ENCODE peak calls at places on chromosomes 6 and 20, in nine cellular contexts. V is endothelial cell of umbilical vein, N is progenitor cell of endocrine pancreas, J is cardiac fibroblast, Q is mucosa of descending colon, D is HFFc6, B is psoas muscle, K is BE2C, Z is B cell. W is an unnamed sample.

GRCh38 chr20:42530855-42531674 is 658.6 kb downstream of the PTPRT start:
- DNase-seq in V (no peak), N (no peak), J (peak; percentile 6), Q (no peak), D (no peak), B (no peak), K (no peak), Z (no peak), W (peak; percentile 0)

GRCh38 chr6:12593720-12594540 is 122.6 kb upstream of the PHACTR1 start:
- DNase-seq in V (no peak), N (no peak), J (no peak), Q (no peak), D (no peak), B (no peak), K (no peak), Z (no peak), W (no peak)

GRCh38 chr6:143984670-143985069 is 23.4 kb downstream of the PLAGL1 start:
- DNase-seq in V (no peak), N (no peak), J (no peak), Q (no peak), D (no peak), B (no peak), K (no peak), Z (no peak), W (no peak)

GRCh38 chr6:49651239-49651638 is 14.6 kb upstream of the RHAG start:
- DNase-seq in V (no peak), N (no peak), J (no peak), Q (no peak), D (no peak), B (no peak), K (no peak), Z (no peak), W (no peak)

GRCh38 chr6:131992557-131992956 is 41.4 kb upstream of the CCN2 start:
- DNase-seq in V (no peak), N (no peak), J (no peak), Q (no peak), D (no peak), B (no peak), K (no peak), Z (no peak), W (no peak)

GRCh38 chr6:103797738-103798137 is 1062.0 kb downstream of the HACE1 start:
- DNase-seq in V (peak; percentile 7), N (no peak), J (peak; percentile 40), Q (no peak), D (no peak), B (no peak), K (no peak), Z (no peak), W (no peak)

GRCh38 chr6:118672678-118673077 is 21.3 kb upstream of the CEP85L start:
- DNase-seq in V (no peak), N (no peak), J (no peak), Q (no peak), D (no peak), B (no peak), K (no peak), Z (no peak), W (no peak)

GRCh38 chr6:138765896-138766487 is 7.6 kb upstream of the CCDC28A start:
- DNase-seq in V (peak; percentile 64), N (no peak), J (peak; percentile 72), Q (no peak), D (peak; percentile 46), B (no peak), K (no peak), Z (no peak), W (peak; percentile 59)

GRCh38 chr6:74073429-74073828 is 377.4 kb downstream of the CD109 start:
- DNase-seq in V (no peak), N (no peak), J (peak; percentile 54), Q (no peak), D (peak; percentile 79), B (peak; percentile 14), K (no peak), Z (no peak), W (peak; percentile 20)

GRCh38 chr20:16922834-16923233 is 174.7 kb downstream of the OTOR start:
- DNase-seq in V (no peak), N (no peak), J (peak; percentile 87), Q (no peak), D (peak; percentile 33), B (no peak), K (no peak), Z (no peak), W (peak; percentile 68)

GRCh38 chr20:15937179-15937578 is 636.1 kb downstream of the KIF16B start:
- DNase-seq in V (no peak), N (no peak), J (no peak), Q (no peak), D (no peak), B (no peak), K (no peak), Z (peak; percentile 61), W (no peak)

DNA sequence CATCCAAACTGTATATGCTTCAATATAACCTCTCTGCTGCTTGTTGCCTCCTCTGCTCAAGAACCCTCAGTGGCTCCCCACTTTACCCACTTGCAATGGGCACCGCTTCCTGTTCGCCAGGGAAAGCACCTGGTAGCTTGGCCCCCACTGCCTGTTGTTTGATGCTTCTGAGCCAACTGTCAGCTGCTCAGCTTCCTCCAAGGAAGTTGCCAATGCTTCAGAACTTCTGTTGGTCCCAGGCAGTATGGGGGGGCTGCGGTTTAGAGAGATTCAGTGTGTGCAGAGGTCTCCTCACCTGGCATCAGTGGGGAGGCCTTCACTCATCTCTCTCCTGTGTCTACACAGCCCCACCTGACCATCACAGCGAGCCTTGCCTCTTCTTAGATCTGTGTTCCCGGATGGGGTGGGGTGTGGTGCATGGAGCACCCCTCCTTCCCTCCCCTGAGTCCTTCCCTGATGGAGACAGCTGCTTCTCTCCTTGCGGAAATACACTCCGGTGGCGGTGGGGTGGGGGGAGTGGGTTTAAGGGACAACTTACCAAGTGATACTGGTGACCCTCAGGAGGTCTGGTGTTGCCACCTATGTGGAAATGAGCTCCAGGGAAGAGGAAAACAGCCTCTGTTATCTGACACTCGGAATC is 308.1 kb downstream of the CDH26 start:
- DNase-seq in V (no peak), N (no peak), J (no peak), Q (no peak), D (no peak), B (no peak), K (no peak), Z (no peak), W (no peak)
- TF ChIP-seq CTCF in V (no peak), N (no peak), J (no peak), Q (no peak), D (no peak), B (no peak), K (no peak), Z (no peak), W (no peak)

GRCh38 chr20:41161886-41162285 is 24.5 kb downstream of the PLCG1 start:
- DNase-seq in V (no peak), N (no peak), J (no peak), Q (no peak), D (no peak), B (no peak), K (no peak), Z (no peak), W (no peak)
- TF ChIP-seq CTCF in V (no peak), N (no peak), J (no peak), Q (no peak), D (no peak), B (no peak), K (no peak), Z (no peak), W (no peak)

DNA sequence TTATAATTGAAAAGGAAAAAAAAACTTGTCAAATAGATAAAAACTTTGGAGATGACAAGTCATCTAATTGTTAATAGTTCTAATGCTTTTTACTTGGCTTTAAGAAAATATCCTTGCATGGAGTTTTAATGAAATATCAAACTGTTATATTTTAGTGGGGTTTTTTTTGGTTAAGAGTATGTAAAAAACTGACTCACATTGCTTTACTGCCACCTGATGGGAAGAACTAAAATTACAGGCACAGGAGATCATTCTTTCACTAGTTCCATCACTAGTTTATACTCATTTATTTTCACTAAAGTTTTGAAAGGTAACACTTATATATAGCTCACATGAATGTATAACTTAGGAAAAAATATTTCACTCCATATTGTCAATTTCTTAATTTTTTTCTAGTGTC is 309.1 kb downstream of the LMBRD1 start:
- DNase-seq in V (no peak), N (no peak), J (peak; percentile 7), Q (no peak), D (no peak), B (no peak), K (no peak), Z (no peak), W (no peak)
- TF ChIP-seq CTCF in V (no peak), N (peak; percentile 53), J (peak; percentile 23), Q (no peak), D (peak; percentile 55), B (peak; percentile 14), K (peak; percentile 69), Z (no peak), W (peak; percentile 15)

DNA sequence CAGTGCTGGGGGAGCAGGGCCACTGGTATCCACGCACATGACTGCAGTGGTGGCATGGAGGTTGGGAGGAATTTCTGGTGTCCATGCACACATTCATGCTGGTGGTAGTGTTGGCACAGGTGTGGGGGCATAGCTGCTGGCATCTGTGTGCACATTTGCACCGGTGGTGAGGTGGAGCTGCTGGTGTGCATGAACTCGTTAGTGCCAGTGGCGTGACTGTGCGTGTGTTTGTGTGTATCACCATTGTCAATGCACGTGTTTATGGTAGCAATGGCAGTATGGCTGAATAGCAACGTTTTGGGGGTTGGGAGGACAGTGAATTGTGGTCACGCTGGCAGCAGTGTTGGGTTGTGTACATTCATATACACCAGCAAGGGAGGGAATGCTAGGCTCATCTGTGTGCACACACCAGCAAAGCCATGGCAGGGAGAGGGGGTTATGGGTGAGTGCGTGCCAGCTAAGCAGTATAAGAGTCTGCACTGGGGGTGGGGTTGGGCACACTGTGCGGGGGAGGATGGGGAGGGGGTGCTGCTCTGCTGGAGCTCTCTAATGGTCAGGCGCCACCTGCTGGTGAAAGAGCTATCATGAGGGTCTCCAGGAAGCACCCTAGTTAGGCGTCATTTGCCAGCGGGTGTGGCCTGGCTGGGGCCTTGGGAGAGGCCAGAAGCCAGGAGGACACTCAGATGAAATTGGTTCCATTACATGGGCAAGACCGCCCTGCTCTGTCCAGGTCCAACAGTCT is 626.1 kb upstream of the ID4 start:
- DNase-seq in V (no peak), N (no peak), J (no peak), Q (no peak), D (no peak), B (no peak), K (peak; percentile 35), Z (no peak), W (no peak)
- TF ChIP-seq CTCF in V (no peak), N (peak; percentile 43), J (no peak), Q (no peak), D (no peak), B (peak; percentile 14), K (no peak), Z (no peak), W (no peak)

GRCh38 chr20:51712501-51713212 is 55.5 kb downstream of the ATP9A start:
- DNase-seq in V (peak; percentile 23), N (no peak), J (peak; percentile 49), Q (no peak), D (peak; percentile 16), B (peak; percentile 23), K (no peak), Z (no peak), W (peak; percentile 34)
- TF ChIP-seq CTCF in V (peak; percentile 37), N (peak; percentile 55), J (peak; percentile 71), Q (peak; percentile 37), D (peak; percentile 56), B (no peak), K (peak; percentile 35), Z (no peak), W (peak; percentile 57)

W was measured in fibroblast of villous mesenchyme.